ENCODE peak calls at places on chromosomes 7 and 10, in five cellular contexts. U is Kasumi-1; R is stimulated activated CD4-positive, alpha-beta T cell treated with anti-CD3 and anti-CD28 coated beads, Interleukin-4, amount 100 ng/mL, for 1 hour; J is heart left ventricle; G is nephron progenitor cell. W is an unnamed sample.
A peak's percentile ranks its signal among the peaks of the same experiment; 100 is the strongest.

GRCh38 chr7:68015565-68016532 is 1019.2 kb downstream of the TYW1 start:
- DNase-seq in U (no peak), R (no peak), J (no peak), G (no peak), W (no peak)

GRCh38 chr7:130986271-130986690 is 252.3 kb upstream of the KLF14 start:
- DNase-seq in U (no peak), R (no peak), J (no peak), G (no peak), W (no peak)

GRCh38 chr7:148912758-148913541 is 28.9 kb upstream of the EZH2 start:
- DNase-seq in U (no peak), R (peak; percentile 26), J (no peak), G (no peak), W (peak; percentile 41)

GRCh38 chr10:73577788-73578187 is 13.4 kb downstream of the USP54 start:
- DNase-seq in U (no peak), R (no peak), J (peak; percentile 76), G (no peak), W (no peak)

GRCh38 chr10:9097206-9097990 is 1042.9 kb downstream of the GATA3 start:
- DNase-seq in U (no peak), R (no peak), J (no peak), G (no peak), W (no peak)

GRCh38 chr7:2771274-2771711 is 72.8 kb downstream of the GNA12 start:
- DNase-seq in U (no peak), R (no peak), J (no peak), G (no peak), W (no peak)

GRCh38 chr10:62492012-62492869 is 118.1 kb downstream of the ZNF365 start:
- DNase-seq in U (peak; percentile 98), R (no peak), J (no peak), G (no peak), W (no peak)

GRCh38 chr10:61283489-61284221 is 169.5 kb downstream of the TMEM26 start:
- DNase-seq in U (no peak), R (no peak), J (no peak), G (no peak), W (no peak)

GRCh38 chr7:31687024-31687423 is at the start of gene PPP1R17:
- DNase-seq in U (no peak), R (no peak), J (peak; percentile 25), G (peak; percentile 20), W (no peak)

GRCh38 chr7:101453617-101454016 is 90.9 kb downstream of the COL26A1 start:
- DNase-seq in U (no peak), R (no peak), J (no peak), G (no peak), W (no peak)

GRCh38 chr10:24992512-24993133 is 23.3 kb downstream of the ENKUR start:
- DNase-seq in U (no peak), R (no peak), J (no peak), G (no peak), W (no peak)

GRCh38 chr7:134343136-134343535 is 26.4 kb upstream of the SLC35B4 start:
- DNase-seq in U (no peak), R (no peak), J (no peak), G (no peak), W (no peak)

GRCh38 chr7:132646064-132646463 is 69.8 kb upstream of the PLXNA4 start:
- DNase-seq in U (no peak), R (no peak), J (no peak), G (no peak), W (no peak)

GRCh38 chr7:134470864-134471263 is 12.0 kb upstream of the AKR1B1 start:
- DNase-seq in U (no peak), R (no peak), J (no peak), G (no peak), W (no peak)

GRCh38 chr7:107208046-107208458 is 39.2 kb downstream of the HBP1 start:
- DNase-seq in U (no peak), R (no peak), J (no peak), G (no peak), W (no peak)

GRCh38 chr10:31940839-31941653 is 12.4 kb upstream of the ARHGAP12 start:
- DNase-seq in U (no peak), R (no peak), J (no peak), G (no peak), W (no peak)

GRCh38 chr7:155422151-155422550 is 35.8 kb upstream of the EN2 start:
- DNase-seq in U (no peak), R (no peak), J (no peak), G (no peak), W (no peak)

GRCh38 chr10:51960494-51960895 is 261.1 kb upstream of the CSTF2T start:
- DNase-seq in U (peak; percentile 69), R (no peak), J (no peak), G (peak; percentile 10), W (no peak)

GRCh38 chr7:108421720-108422331 is 34.4 kb downstream of the NRCAM start:
- DNase-seq in U (no peak), R (no peak), J (no peak), G (no peak), W (no peak)

GRCh38 chr7:92751902-92752901 is 84.2 kb downstream of the CDK6 start:
- DNase-seq in U (no peak), R (no peak), J (no peak), G (no peak), W (no peak)

GRCh38 chr10:113059001-113059780 is 109.1 kb downstream of the TCF7L2 start:
- DNase-seq in U (no peak), R (no peak), J (no peak), G (peak; percentile 33), W (no peak)

GRCh38 chr10:60444494-60445064 is 54.9 kb upstream of the ANK3 start:
- DNase-seq in U (peak; percentile 77), R (no peak), J (no peak), G (no peak), W (no peak)

GRCh38 chr7:140661124-140661523 is 11.6 kb upstream of the ADCK2 start:
- DNase-seq in U (peak; percentile 30), R (no peak), J (no peak), G (no peak), W (no peak)

GRCh38 chr10:21368728-21369425 is 156.6 kb downstream of the SKIDA1 start:
- DNase-seq in U (no peak), R (no peak), J (no peak), G (peak; percentile 17), W (no peak)

GRCh38 chr10:116777006-116777405 is 34.6 kb upstream of the HSPA12A start:
- DNase-seq in U (no peak), R (no peak), J (no peak), G (no peak), W (no peak)

GRCh38 chr10:50604823-50605222 is 18.9 kb downstream of the SGMS1 start:
- DNase-seq in U (no peak), R (no peak), J (no peak), G (no peak), W (no peak)

GRCh38 chr7:129090307-129090907 is 35.5 kb upstream of the TNPO3 start:
- DNase-seq in U (no peak), R (no peak), J (no peak), G (no peak), W (no peak)

GRCh38 chr7:148699772-148700629 is 1.3 kb downstream of the CUL1 start:
- DNase-seq in U (peak; percentile 63), R (no peak), J (no peak), G (no peak), W (no peak)

GRCh38 chr10:36066102-36066501 is 424.0 kb upstream of the FZD8 start:
- DNase-seq in U (no peak), R (no peak), J (no peak), G (no peak), W (no peak)

GRCh38 chr7:121696954-121697353 is 176.0 kb upstream of the PTPRZ1 start:
- DNase-seq in U (no peak), R (no peak), J (no peak), G (no peak), W (no peak)

GRCh38 chr10:25555865-25556264 is 378.2 kb upstream of the MYO3A start:
- DNase-seq in U (no peak), R (no peak), J (no peak), G (no peak), W (no peak)

GRCh38 chr10:26214538-26215461 is 1.8 kb upstream of the GAD2 start:
- DNase-seq in U (no peak), R (no peak), J (no peak), G (peak; percentile 22), W (no peak)

GRCh38 chr10:16986406-16987128 is 143.0 kb downstream of the CUBN start:
- DNase-seq in U (no peak), R (no peak), J (no peak), G (no peak), W (no peak)

GRCh38 chr7:151626422-151627115 is 106.9 kb upstream of the RHEB start:
- DNase-seq in U (peak; percentile 28), R (peak; percentile 23), J (peak; percentile 44), G (peak; percentile 21), W (no peak)

GRCh38 chr7:101172005-101172853 is 6.9 kb upstream of the VGF start:
- DNase-seq in U (no peak), R (no peak), J (no peak), G (no peak), W (no peak)

GRCh38 chr10:30432631-30433285 is 1.2 kb upstream of the MAP3K8 start:
- DNase-seq in U (no peak), R (no peak), J (peak; percentile 48), G (no peak), W (no peak)